ENCODE peak calls at places on chromosomes 6 and 20, in four cellular contexts. K is HCT116, V is K562, R is SK-N-SH. F is an unnamed sample. For H3K27me3, the result is how much of the 10 kb centered on the place peaks cover.

GRCh38 chr20:6665621-6666345 is 101.7 kb upstream of the BMP2 start:
- DNase-seq in K (no peak), V (no peak), R (no peak), F (no peak)

GRCh38 chr20:62832212-62832922 is 15.5 kb downstream of the COL9A3 start:
- DNase-seq in K (peak), V (peak), R (peak), F (peak)

GRCh38 chr6:87630746-87631145 is 40.8 kb downstream of the ORC3 start:
- DNase-seq in K (no peak), V (no peak), R (no peak), F (no peak)

GRCh38 chr6:69917834-69918233 is 51.5 kb downstream of the COL19A1 start:
- DNase-seq in K (peak), V (no peak), R (no peak), F (no peak)

GRCh38 chr6:131744888-131745287 is 34.1 kb upstream of the CTAGE9 start:
- DNase-seq in K (no peak), V (no peak), R (no peak), F (no peak)

GRCh38 chr6:84777888-84778287 is 13.5 kb upstream of the TBX18 start:
- DNase-seq in K (no peak), V (no peak), R (no peak), F (no peak)

GRCh38 chr6:45667265-45667664 is 289.5 kb upstream of the SUPT3H start:
- DNase-seq in K (no peak), V (no peak), R (no peak), F (no peak)

GRCh38 chr20:47357296-47358051 is 975 bp upstream of the ZMYND8 start:
- DNase-seq in K (peak), V (peak), R (peak), F (peak)

GRCh38 chr6:156107514-156108150 is 652.0 kb upstream of the NOX3 start:
- DNase-seq in K (no peak), V (no peak), R (no peak), F (no peak)

GRCh38 chr20:41364236-41364855 is 2.3 kb downstream of the EMILIN3 start:
- DNase-seq in K (no peak), V (no peak), R (no peak), F (no peak)

GRCh38 chr6:137496392-137496767 is 2.2 kb upstream of the OLIG3 start:
- DNase-seq in K (no peak), V (no peak), R (no peak), F (no peak)
- H3K27me3 ChIP-seq in K (under half), V (half or more), R (half or more), F (half or more)

GRCh38 chr20:23566199-23566932 is 1.9 kb downstream of the CST9L start:
- DNase-seq in K (no peak), V (no peak), R (no peak), F (no peak)
- TF ChIP-seq REST in K (no peak), V (no peak), R (no peak), F (no peak)

GRCh38 chr20:20084296-20084752 is 32.0 kb downstream of the CFAP61 start:
- DNase-seq in K (no peak), V (no peak), R (no peak), F (no peak)

GRCh38 chr20:20089018-20089417 is 36.7 kb downstream of the CFAP61 start:
- DNase-seq in K (no peak), V (no peak), R (no peak), F (no peak)

GRCh38 chr20:20083796-20084195 is 31.5 kb downstream of the CFAP61 start:
- DNase-seq in K (peak), V (peak), R (peak), F (no peak)

GRCh38 chr20:20085071-20085470 is 32.7 kb downstream of the CFAP61 start:
- DNase-seq in K (no peak), V (no peak), R (no peak), F (no peak)

GRCh38 chr20:20085812-20086211 is 33.5 kb downstream of the CFAP61 start:
- DNase-seq in K (no peak), V (no peak), R (no peak), F (no peak)
- TF ChIP-seq POLR2AphosphoS5 in K (no peak), V (no peak), R (no peak), F (no peak)

GRCh38 chr20:51623255-51623654 is 80.7 kb upstream of the NFATC2 start:
- DNase-seq in K (no peak), V (no peak), R (no peak), F (no peak)

GRCh38 chr20:51624157-51624731 is 81.7 kb upstream of the NFATC2 start:
- DNase-seq in K (peak), V (peak), R (peak), F (peak)

GRCh38 chr20:51622004-51622874 is 79.7 kb upstream of the NFATC2 start:
- DNase-seq in K (no peak), V (no peak), R (no peak), F (no peak)

GRCh38 chr20:51628533-51629398 is 86.2 kb upstream of the NFATC2 start:
- DNase-seq in K (no peak), V (no peak), R (no peak), F (no peak)

GRCh38 chr20:51625105-51625504 is 82.6 kb upstream of the NFATC2 start:
- DNase-seq in K (no peak), V (no peak), R (no peak), F (no peak)
- H3K27me3 ChIP-seq in K (under half), V (under half), R (under half), F (under half)

DNA sequence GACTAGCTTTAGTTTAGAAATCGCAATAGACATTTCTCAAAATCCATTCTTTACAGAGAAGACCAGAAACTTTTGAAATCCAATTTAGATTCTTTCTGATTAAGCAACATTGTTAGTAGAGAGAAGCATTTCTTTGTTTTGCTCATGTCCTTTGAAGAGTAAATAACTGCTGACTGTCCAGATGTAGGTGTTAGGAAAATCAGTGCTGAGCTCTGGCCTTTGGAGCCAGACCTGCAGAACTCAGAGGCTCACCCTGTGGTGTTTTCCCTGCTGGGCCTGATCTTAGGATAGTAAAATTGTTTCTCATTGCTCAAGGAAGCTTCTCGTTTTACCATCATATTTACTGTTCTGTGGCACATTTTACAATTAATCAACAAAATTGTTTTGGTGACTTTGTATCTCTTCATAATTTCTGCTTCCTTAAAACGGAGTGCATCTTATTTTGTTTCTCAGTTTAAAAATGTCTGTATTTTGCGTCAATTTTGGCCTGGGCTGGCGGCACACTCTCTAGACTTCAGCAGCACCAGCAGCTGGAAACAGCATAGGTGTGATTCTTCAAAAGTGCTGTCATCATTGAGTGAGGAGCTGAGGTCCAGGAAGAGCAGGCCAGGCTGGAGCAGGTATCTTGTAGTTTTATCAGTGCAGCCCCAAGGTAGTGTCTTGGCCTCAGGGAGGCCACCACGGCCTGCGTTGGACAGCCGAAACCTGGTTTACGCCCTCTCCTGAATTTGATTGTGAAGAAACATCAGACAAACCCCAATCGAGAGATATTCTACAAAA is 8.3 kb upstream of the ZDHHC14 start:
- DNase-seq in K (no peak), V (no peak), R (no peak), F (no peak)
- TF ChIP-seq REST in K (no peak), V (no peak), R (no peak), F (no peak)

GRCh38 chr6:161503570-161503969 is 229.7 kb upstream of the AGPAT4 start:
- DNase-seq in K (no peak), V (no peak), R (no peak), F (no peak)
- TF ChIP-seq POLR2AphosphoS5 in K (no peak), V (no peak), R (no peak), F (no peak)

GRCh38 chr6:75204959-75205775 is 686 bp downstream of the COL12A1 start:
- DNase-seq in K (no peak), V (no peak), R (peak), F (no peak)
- H3K27me3 ChIP-seq in K (under half), V (half or more), R (half or more), F (half or more)

DNA sequence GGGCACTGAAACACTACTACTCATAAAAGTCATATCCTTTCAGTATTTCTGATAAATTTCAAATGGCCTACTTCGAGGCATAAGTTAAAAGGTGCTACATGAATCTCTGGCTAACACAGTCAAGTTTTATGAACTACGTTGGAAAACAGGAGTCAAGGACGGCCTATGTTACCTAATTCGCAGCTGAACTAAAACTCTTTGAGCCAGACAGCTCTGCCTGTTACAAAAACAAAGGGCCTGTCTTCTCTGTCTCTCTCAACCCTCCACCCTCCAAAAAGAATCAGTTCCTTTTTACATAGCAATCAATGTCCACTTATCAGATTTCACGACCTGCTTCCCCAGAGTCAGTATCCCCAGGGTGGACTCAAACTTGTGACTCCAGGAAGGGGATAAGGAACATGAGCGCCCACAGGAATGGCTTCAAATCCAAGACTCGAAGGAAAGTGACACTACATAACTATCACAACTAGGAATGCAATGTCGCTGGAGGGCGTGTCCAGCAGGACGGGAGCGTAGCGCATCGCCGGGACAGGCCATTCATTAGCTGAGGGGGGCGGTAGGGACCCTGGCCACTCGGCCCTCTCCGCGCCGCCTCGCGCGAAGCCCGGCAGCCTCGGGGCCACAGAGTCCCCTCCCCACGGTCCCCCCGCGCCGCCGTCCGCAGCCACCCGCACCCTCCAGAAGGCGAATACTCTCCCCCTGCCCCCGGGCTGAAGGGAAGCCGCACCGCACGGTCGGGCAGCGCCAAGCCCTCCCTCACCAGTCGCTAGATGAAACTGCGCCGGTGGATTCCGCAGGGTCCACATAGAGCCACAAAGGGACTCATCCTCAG is 526 bp downstream of the IBTK start:
- DNase-seq in K (peak), V (peak), R (peak), F (peak)
- TF ChIP-seq REST in K (no peak), V (no peak), R (no peak), F (no peak)